ENCODE peak calls at places on chromosomes 16 and 17, in four cellular contexts. G, A, K and D are unnamed samples.

GRCh38 chr17:29091591-29092291 is 48.8 kb downstream of the PIPOX start:
- DNase-seq in G (no peak), A (no peak), K (no peak), D (no peak)

GRCh38 chr16:78686601-78687000 is 587.1 kb downstream of the WWOX start:
- DNase-seq in G (no peak), A (no peak), K (no peak), D (no peak)

GRCh38 chr16:13307861-13308260 is 406.5 kb downstream of the SHISA9 start:
- DNase-seq in G (no peak), A (no peak), K (no peak), D (no peak)

GRCh38 chr17:38431343-38432145 is 3.3 kb downstream of the ARHGAP23 start:
- DNase-seq in G (no peak), A (no peak), K (no peak), D (no peak)

GRCh38 chr16:15640966-15641365 is 2.0 kb downstream of the MARF1 start:
- DNase-seq in G (no peak), A (no peak), K (no peak), D (no peak)

GRCh38 chr16:71567931-71568330 is 9.0 kb downstream of the TAT start:
- DNase-seq in G (no peak), A (no peak), K (no peak), D (no peak)

GRCh38 chr16:86619263-86619935 is 41.0 kb downstream of the FOXL1 start:
- DNase-seq in G (no peak), A (peak; percentile 37), K (no peak), D (no peak)

GRCh38 chr16:14354561-14355351 is 275.3 kb downstream of the PARN start:
- DNase-seq in G (peak; percentile 100), A (no peak), K (no peak), D (no peak)

GRCh38 chr16:84918006-84918909 is 93.1 kb downstream of the ZDHHC7 start:
- DNase-seq in G (no peak), A (no peak), K (no peak), D (no peak)

GRCh38 chr16:72924918-72925630 is 122.9 kb downstream of the ZFHX3 start:
- DNase-seq in G (no peak), A (no peak), K (peak; percentile 100), D (no peak)

GRCh38 chr17:66403846-66404597 is 101.6 kb downstream of the PRKCA start:
- DNase-seq in G (no peak), A (no peak), K (no peak), D (no peak)

GRCh38 chr17:50660042-50660886 is 25.6 kb downstream of the ABCC3 start:
- DNase-seq in G (no peak), A (peak; percentile 43), K (peak; percentile 90), D (peak; percentile 87)
- TF ChIP-seq MAX in G (no peak), A (no peak), K (peak; percentile 88), D (peak; percentile 76)

DNA sequence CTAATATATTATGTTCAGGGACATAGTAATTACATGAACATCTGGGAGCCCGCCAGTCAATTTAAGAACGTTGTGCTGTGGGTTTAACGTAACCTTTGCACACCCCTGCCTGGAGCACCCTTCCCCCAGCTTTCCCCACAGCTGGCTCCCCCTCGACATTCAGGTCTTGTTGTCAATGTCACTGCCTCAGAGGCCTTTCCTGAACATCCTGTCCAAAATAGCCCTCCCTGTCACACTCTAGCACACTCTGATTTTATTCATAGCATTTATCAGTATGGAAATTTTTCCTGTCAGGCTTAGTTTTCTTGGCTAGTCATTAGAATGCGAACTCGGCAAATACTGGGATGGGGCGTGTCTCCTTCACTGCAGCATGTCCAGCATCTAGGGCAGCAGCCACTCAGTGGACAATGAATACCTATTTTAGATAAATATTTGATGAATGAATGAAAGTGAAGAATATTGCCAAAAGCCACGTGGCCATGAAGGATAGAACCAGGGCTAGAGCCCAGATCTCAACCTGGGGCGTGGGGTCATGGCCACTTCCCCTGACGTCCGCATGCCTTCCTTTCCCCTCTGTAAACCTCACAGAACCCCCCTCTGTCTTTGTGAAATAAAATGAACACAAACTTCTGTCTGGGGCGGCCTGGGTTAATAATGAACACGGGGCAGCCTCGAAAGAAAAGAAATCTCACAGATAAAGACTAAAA is 10.5 kb downstream of the PIK3R6 start:
- DNase-seq in G (no peak), A (no peak), K (no peak), D (no peak)
- TF ChIP-seq FOXM1 in G (peak; percentile 19), A (no peak), K (no peak), D (no peak)

DNA sequence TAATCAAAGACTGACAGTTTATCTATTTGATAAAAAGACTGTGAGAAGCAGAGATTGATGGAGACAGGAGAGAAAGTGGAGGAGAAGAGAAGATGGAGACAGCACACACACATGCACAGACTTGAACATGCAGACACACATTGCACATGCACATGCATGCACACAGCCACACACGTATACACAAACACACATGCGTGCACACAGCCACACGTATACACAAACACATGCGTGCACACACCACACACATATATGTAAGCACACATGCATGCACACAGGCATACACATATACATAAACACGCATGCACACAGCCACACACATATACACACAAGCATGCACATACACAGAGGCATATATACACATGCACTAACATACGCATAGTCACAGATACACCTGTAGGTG is 313.4 kb downstream of the HAPSTR1 start:
- DNase-seq in G (no peak), A (no peak), K (no peak), D (no peak)
- TF ChIP-seq MAX in G (no peak), A (no peak), K (no peak), D (no peak)

DNA sequence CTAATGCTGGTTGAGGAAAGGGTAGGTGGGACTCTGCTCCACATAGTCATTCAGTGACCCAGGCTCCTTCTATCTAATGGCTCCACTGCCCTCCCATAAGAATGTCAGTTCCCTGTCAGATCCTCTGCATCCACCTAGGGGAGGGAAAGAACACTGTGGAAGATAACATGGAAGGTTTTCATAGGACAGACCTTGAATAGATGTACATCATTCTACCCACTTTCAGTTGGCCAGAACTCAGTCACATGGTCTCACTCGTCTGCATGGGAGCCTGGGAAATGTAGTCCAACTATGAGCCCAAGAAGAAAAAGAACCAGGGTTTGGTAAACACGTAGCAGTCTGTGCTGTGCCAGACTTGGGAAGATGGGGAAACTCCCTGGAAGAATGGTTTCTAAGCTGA is 27.1 kb upstream of the SCNN1B start:
- DNase-seq in G (no peak), A (peak; percentile 32), K (peak; percentile 36), D (no peak)
- TF ChIP-seq FOXM1 in G (no peak), A (no peak), K (no peak), D (no peak)

GRCh38 chr17:602436-602835 is 112.2 kb downstream of the VPS53 start:
- DNase-seq in G (no peak), A (no peak), K (no peak), D (no peak)
- TF ChIP-seq MAX in G (no peak), A (no peak), K (no peak), D (no peak)

DNA sequence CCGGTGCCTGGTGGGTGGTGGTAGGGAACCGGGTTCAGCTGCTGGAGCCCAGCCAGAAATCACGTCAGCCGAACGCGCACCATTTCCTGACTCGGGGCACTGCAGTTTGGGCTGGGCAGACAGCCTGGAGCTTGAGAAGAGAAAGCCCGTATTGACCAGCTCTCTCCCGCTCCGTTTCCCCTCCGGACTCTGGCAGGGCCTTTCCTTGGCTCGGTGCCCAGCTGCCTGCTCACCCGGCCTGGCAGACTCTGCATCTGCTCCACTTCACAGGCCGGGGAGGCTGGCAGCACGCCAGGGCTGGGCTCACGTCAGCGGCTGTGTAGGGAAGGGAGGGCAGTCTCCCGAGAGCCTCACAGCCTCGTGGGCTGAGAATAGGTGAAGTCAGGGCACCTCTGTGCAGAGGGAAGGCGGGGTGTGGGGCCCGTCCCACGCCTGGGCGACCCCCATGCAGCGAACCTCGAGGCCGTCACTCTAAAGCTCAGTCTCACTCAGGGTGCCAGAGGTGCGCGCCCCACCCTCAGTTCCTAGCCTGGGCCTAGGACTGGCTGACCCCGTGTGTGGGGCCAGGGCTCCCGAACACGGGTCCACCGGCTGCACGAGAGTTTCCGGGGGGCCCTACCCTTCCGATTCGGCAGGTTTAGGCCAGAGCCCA is 59.1 kb downstream of the OR1D5 start:
- DNase-seq in G (peak; percentile 40), A (no peak), K (peak; percentile 78), D (peak; percentile 97)
- TF ChIP-seq FOXM1 in G (no peak), A (no peak), K (no peak), D (peak; percentile 79)

DNA sequence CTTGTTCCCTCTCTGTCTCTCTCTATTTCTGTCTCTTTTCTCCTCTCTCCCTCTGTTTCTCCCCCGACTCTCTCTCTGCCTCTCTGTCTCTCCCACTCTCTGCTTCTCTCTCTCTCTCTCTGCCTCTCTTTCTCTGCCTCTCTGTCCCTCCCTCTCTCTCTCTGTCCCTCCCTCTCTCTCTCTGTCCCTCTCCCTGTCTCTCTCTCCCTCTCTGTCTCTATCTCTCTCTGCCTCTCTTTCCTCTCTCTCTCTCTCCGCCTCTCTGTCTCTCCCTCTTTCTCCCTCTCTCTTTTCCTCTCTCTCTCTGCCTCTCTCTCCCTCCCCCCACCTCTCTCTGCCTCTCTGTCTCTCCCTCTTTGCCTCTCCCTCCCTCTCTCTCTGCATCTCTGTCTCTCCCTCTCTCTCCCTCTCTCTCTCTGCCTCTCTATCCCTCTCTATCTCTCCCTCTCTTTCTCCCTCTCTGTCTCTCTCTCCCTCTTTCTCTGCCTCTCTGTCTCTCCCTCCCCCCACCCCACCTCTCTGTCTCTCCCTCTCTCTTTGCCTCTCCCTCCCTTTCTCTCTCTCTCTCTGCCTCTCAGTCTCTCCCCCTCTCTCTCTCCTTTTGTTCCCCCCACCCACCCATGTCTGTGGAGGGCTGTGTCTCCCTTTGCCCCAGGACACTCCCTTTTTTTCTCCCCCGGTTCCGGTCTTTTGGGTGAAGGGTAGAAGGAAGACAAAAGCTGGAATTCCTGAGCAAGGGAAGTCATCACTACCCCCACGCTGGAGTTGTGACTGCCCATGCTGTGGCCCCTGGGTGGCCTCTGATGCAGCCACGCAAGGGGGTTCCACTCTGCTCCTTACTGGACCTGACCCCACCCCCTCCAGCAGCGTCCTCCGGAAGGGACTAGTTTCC is 27.1 kb upstream of the MGAT5B start:
- DNase-seq in G (no peak), A (peak; percentile 35), K (no peak), D (peak; percentile 67)
- TF ChIP-seq MAX in G (no peak), A (no peak), K (no peak), D (no peak)

DNA sequence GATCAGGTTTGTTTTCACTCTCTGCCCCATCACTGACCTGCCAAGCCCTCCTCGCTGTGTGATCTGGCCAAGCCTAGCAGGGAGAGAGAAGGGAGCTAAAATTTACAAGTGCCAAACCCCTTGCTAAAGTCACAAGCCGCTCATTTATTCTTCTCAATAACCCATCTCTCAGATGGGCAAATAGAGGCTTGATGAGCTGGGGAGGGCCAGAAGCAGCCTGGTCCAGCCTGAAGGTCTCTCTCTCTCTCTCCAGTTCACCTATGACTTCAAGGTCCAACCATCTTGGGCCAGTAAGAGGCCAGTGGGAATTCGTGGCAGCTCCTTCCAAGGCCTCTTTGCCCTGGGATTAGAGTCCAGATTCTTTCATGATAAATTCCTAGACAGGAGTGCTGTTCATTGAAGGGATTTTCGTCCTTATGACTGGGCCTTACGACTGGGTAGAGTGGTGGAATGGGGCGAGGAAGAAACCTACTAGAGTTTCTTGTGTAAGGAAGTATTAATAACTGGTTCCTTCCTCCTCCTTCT is 3.4 kb downstream of the CA7 start:
- DNase-seq in G (no peak), A (peak; percentile 1), K (no peak), D (no peak)
- TF ChIP-seq FOXM1 in G (no peak), A (no peak), K (no peak), D (no peak)